ENCODE peak calls at places on chromosomes 3 and 15, in five cellular contexts. T is iPS-NIHi11, K is posterior cingulate gyrus, R is psoas muscle, H is amniotic stem cell. M is an unnamed sample.

GRCh38 chr15:50148362-50148963 is 29.4 kb upstream of the ATP8B4 start:
- DNase-seq in H (peak), T (peak), R (no peak), K (no peak), M (peak)

GRCh38 chr3:172164620-172165362 is 125.4 kb downstream of the FNDC3B start:
- DNase-seq in T (no peak), H (no peak), R (no peak), K (no peak), M (no peak)

GRCh38 chr3:186476044-186476468 is 68.1 kb downstream of the CRYGS start:
- DNase-seq in K (peak), T (no peak), R (no peak), H (no peak), M (no peak)

GRCh38 chr15:68333775-68334470 is 56.4 kb downstream of the FEM1B start:
- DNase-seq in R (peak), K (no peak), H (no peak), T (no peak), M (no peak)

GRCh38 chr3:106036706-106037105 is 167.9 kb upstream of the CBLB start:
- DNase-seq in H (no peak), K (no peak), R (no peak), T (no peak), M (no peak)

GRCh38 chr15:63358296-63359029 is 23.2 kb downstream of the CA12 start:
- DNase-seq in R (no peak), H (no peak), K (no peak), T (no peak), M (no peak)

GRCh38 chr15:32029862-32030781 is at the start of gene CHRNA7:
- DNase-seq in T (peak), K (peak), H (peak), R (peak), M (peak)

GRCh38 chr3:66115858-66116654 is 77.3 kb upstream of the MAGI1 start:
- DNase-seq in T (peak), R (peak), K (no peak), H (peak), M (peak)

GRCh38 chr3:41716391-41716910 is 245.5 kb downstream of the ULK4 start:
- DNase-seq in R (no peak), K (no peak), H (peak), T (no peak), M (no peak)

GRCh38 chr3:172517859-172518466 is 5.3 kb downstream of the TNFSF10 start:
- DNase-seq in R (no peak), H (no peak), K (no peak), T (no peak), M (no peak)

GRCh38 chr3:68931406-68932149 is 769 bp downstream of the TAFA4 start:
- DNase-seq in T (no peak), H (no peak), K (no peak), R (no peak), M (no peak)

GRCh38 chr15:63395730-63396545 is 14.3 kb upstream of the CA12 start:
- DNase-seq in K (no peak), H (no peak), T (no peak), R (no peak), M (no peak)

GRCh38 chr15:40902605-40903561 is 8.6 kb downstream of the VPS18 start:
- DNase-seq in R (no peak), K (no peak), T (no peak), H (no peak), M (peak)

GRCh38 chr3:104514776-104515175 is 851.9 kb upstream of the ALCAM start:
- DNase-seq in T (no peak), H (no peak), R (no peak), K (no peak), M (no peak)

GRCh38 chr3:61182648-61183047 is 68.6 kb downstream of the FHIT start:
- DNase-seq in K (no peak), H (no peak), R (no peak), T (no peak), M (no peak)

GRCh38 chr15:39657714-39658113 is 76.8 kb downstream of the THBS1 start:
- DNase-seq in R (no peak), H (no peak), T (no peak), K (no peak), M (no peak)

GRCh38 chr3:167783781-167784180 is 48.3 kb downstream of the SERPINI1 start:
- DNase-seq in R (no peak), K (peak), T (no peak), H (no peak), M (no peak)

GRCh38 chr3:100210777-100211145 is 50.0 kb upstream of the TBC1D23 start:
- DNase-seq in H (no peak), T (peak), R (no peak), K (no peak), M (peak)

GRCh38 chr15:91751611-91752010 is 101.9 kb upstream of the SLCO3A1 start:
- DNase-seq in K (no peak), T (no peak), H (no peak), R (no peak), M (no peak)

GRCh38 chr3:160098946-160099626 is 110.5 kb downstream of the IL12A start:
- DNase-seq in R (no peak), K (no peak), H (no peak), T (no peak), M (no peak)

GRCh38 chr3:194983620-194984019 is 287.3 kb downstream of the XXYLT1 start:
- DNase-seq in R (no peak), T (no peak), H (no peak), K (no peak), M (no peak)

GRCh38 chr15:58227706-58228543 is 89.7 kb downstream of the AQP9 start:
- DNase-seq in K (peak), H (peak), R (peak), T (peak), M (peak)

GRCh38 chr15:65384505-65384894 is 6.7 kb upstream of the IGDCC3 start:
- DNase-seq in K (no peak), R (no peak), H (no peak), T (no peak), M (no peak)

GRCh38 chr3:48614044-48614443 is 4.6 kb upstream of the UQCRC1 start:
- DNase-seq in R (no peak), T (no peak), K (no peak), H (no peak), M (no peak)

GRCh38 chr15:78033864-78034263 is 43.6 kb downstream of the TBC1D2B start:
- DNase-seq in T (no peak), R (no peak), K (no peak), H (no peak), M (no peak)

GRCh38 chr3:78728406-78729145 is 1039.2 kb downstream of the ROBO1 start:
- DNase-seq in H (no peak), K (peak), R (peak), T (peak), M (peak)

GRCh38 chr3:60812544-60812943 is 438.7 kb downstream of the FHIT start:
- DNase-seq in R (no peak), H (no peak), T (no peak), K (no peak), M (no peak)

GRCh38 chr3:69144631-69145244 is 22.3 kb upstream of the LMOD3 start:
- DNase-seq in R (no peak), K (no peak), H (no peak), T (peak), M (no peak)

GRCh38 chr3:14633819-14634424 is 17.6 kb upstream of the CCDC174 start:
- DNase-seq in K (no peak), H (no peak), R (peak), T (peak), M (peak)

GRCh38 chr3:157103860-157104259 is 56.1 kb downstream of the CCNL1 start:
- DNase-seq in H (no peak), T (no peak), R (no peak), K (no peak), M (no peak)

GRCh38 chr15:75904241-75904631 is 558 bp downstream of the FBXO22 start:
- DNase-seq in H (no peak), K (peak), R (no peak), T (peak), M (peak)

GRCh38 chr3:41158947-41159346 is 40.4 kb upstream of the CTNNB1 start:
- DNase-seq in T (no peak), K (no peak), R (no peak), H (no peak), M (no peak)

GRCh38 chr15:65476942-65477341 is 40.5 kb downstream of the DPP8 start:
- DNase-seq in T (no peak), R (no peak), H (no peak), K (no peak), M (no peak)

GRCh38 chr3:125125822-125126245 is 70.0 kb upstream of the HEG1 start:
- DNase-seq in T (no peak), H (peak), R (no peak), K (no peak), M (no peak)

GRCh38 chr3:94694001-94694400 is 631.1 kb downstream of the NSUN3 start:
- DNase-seq in H (no peak), K (no peak), R (no peak), T (no peak), M (no peak)

GRCh38 chr3:133509482-133509881 is 64.0 kb upstream of the CDV3 start:
- DNase-seq in K (no peak), H (no peak), R (no peak), T (no peak), M (no peak)

GRCh38 chr3:10286596-10287295 is 6.0 kb downstream of the GHRL start:
- DNase-seq in R (no peak), T (peak), H (peak), K (no peak), M (no peak)

GRCh38 chr15:45715528-45715927 is 80.7 kb downstream of the SQOR start:
- DNase-seq in K (no peak), H (no peak), R (no peak), T (no peak), M (no peak)

GRCh38 chr15:85406916-85407315 is 26.5 kb downstream of the AKAP13 start:
- DNase-seq in K (no peak), T (no peak), R (no peak), H (no peak), M (no peak)